ENCODE peak calls at places on chromosomes 12 and 14, in eight cellular contexts. One of them, this sample, is unnamed.

GRCh38 chr14:101960225-101960624 is 4.1 kb upstream of the DYNC1H1 start:
- DNase-seq in adrenal gland: no peak
- DNase-seq in Peyer's patch: no peak
- DNase-seq in neural progenitor cell: peak; percentile 51
- DNase-seq in choroid plexus epithelial cell: no peak
- DNase-seq in cardiac muscle cell: peak; percentile 36
- DNase-seq in Caco-2: peak; percentile 40
- DNase-seq in neural crest cell: peak; percentile 27
- DNase-seq in this sample: no peak

GRCh38 chr12:63917864-63918742 is 73.6 kb downstream of the SRGAP1 start:
- DNase-seq in Caco-2: peak; percentile 69
- DNase-seq in Peyer's patch: no peak
- DNase-seq in choroid plexus epithelial cell: peak; percentile 98
- DNase-seq in neural progenitor cell: no peak
- DNase-seq in adrenal gland: peak; percentile 53
- DNase-seq in neural crest cell: no peak
- DNase-seq in cardiac muscle cell: peak; percentile 98
- DNase-seq in this sample: peak; percentile 71

GRCh38 chr12:19775241-19775640 is 335.9 kb downstream of the AEBP2 start:
- DNase-seq in cardiac muscle cell: no peak
- DNase-seq in Caco-2: no peak
- DNase-seq in neural crest cell: no peak
- DNase-seq in adrenal gland: no peak
- DNase-seq in neural progenitor cell: no peak
- DNase-seq in Peyer's patch: no peak
- DNase-seq in choroid plexus epithelial cell: no peak
- DNase-seq in this sample: no peak

GRCh38 chr12:57779736-57780135 is 2.9 kb upstream of the TSFM start:
- DNase-seq in cardiac muscle cell: no peak
- DNase-seq in neural crest cell: no peak
- DNase-seq in Peyer's patch: peak; percentile 26
- DNase-seq in Caco-2: no peak
- DNase-seq in neural progenitor cell: no peak
- DNase-seq in choroid plexus epithelial cell: no peak
- DNase-seq in adrenal gland: no peak
- DNase-seq in this sample: no peak

GRCh38 chr12:105906545-105906944 is 232.2 kb downstream of the NUAK1 start:
- DNase-seq in choroid plexus epithelial cell: peak; percentile 47
- DNase-seq in cardiac muscle cell: peak; percentile 39
- DNase-seq in neural crest cell: no peak
- DNase-seq in Peyer's patch: no peak
- DNase-seq in Caco-2: peak; percentile 38
- DNase-seq in neural progenitor cell: no peak
- DNase-seq in adrenal gland: no peak
- DNase-seq in this sample: no peak

GRCh38 chr12:111448831-111449790 is 43.4 kb downstream of the SH2B3 start:
- DNase-seq in choroid plexus epithelial cell: no peak
- DNase-seq in Peyer's patch: peak; percentile 21
- DNase-seq in neural progenitor cell: no peak
- DNase-seq in Caco-2: no peak
- DNase-seq in adrenal gland: no peak
- DNase-seq in neural crest cell: no peak
- DNase-seq in cardiac muscle cell: no peak
- DNase-seq in this sample: no peak

GRCh38 chr14:82689948-82690347 is 1156.3 kb upstream of the SEL1L start:
- DNase-seq in cardiac muscle cell: no peak
- DNase-seq in neural crest cell: no peak
- DNase-seq in Caco-2: no peak
- DNase-seq in adrenal gland: no peak
- DNase-seq in choroid plexus epithelial cell: no peak
- DNase-seq in Peyer's patch: no peak
- DNase-seq in neural progenitor cell: no peak
- DNase-seq in this sample: no peak

GRCh38 chr14:74765721-74766120 is 2.6 kb downstream of the YLPM1 start:
- DNase-seq in Caco-2: no peak
- DNase-seq in neural crest cell: no peak
- DNase-seq in cardiac muscle cell: no peak
- DNase-seq in Peyer's patch: no peak
- DNase-seq in neural progenitor cell: no peak
- DNase-seq in adrenal gland: no peak
- DNase-seq in choroid plexus epithelial cell: no peak
- DNase-seq in this sample: no peak

DNA sequence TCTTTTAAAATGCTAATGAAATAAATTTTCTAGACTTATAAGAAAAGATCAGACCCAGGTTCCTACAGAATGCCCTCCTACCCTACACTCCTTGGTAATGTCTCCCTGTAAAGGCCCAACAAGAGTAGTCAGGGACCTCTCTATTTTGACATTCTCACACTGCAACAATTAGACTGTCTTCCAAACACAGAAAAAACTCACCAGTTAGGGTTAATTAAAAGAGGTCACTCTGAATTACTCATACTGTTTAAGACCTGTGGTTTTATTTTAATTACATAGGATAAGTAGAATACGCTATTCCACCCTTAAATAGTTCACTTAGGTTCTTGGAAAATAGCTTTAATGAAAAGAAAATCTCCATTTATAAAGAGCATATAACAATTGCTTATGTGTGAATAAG is 142.4 kb downstream of the ITPR2 start:
- DNase-seq in Peyer's patch: no peak
- DNase-seq in neural progenitor cell: no peak
- DNase-seq in choroid plexus epithelial cell: no peak
- DNase-seq in neural crest cell: no peak
- DNase-seq in cardiac muscle cell: no peak
- DNase-seq in adrenal gland: no peak
- DNase-seq in Caco-2: no peak
- DNase-seq in this sample: no peak
- TF ChIP-seq CTCF in Peyer's patch: no peak
- TF ChIP-seq CTCF in neural progenitor cell: no peak
- TF ChIP-seq CTCF in choroid plexus epithelial cell: no peak
- TF ChIP-seq CTCF in neural crest cell: no peak
- TF ChIP-seq CTCF in cardiac muscle cell: no peak
- TF ChIP-seq CTCF in adrenal gland: no peak
- TF ChIP-seq CTCF in Caco-2: no peak
- TF ChIP-seq CTCF in this sample: no peak

GRCh38 chr12:52220456-52220855 is 12.6 kb upstream of the KRT7 start:
- DNase-seq in Peyer's patch: peak; percentile 13
- DNase-seq in adrenal gland: no peak
- DNase-seq in Caco-2: no peak
- DNase-seq in choroid plexus epithelial cell: no peak
- DNase-seq in cardiac muscle cell: no peak
- DNase-seq in neural progenitor cell: no peak
- DNase-seq in neural crest cell: no peak
- DNase-seq in this sample: no peak

GRCh38 chr12:52224154-52224553 is 8.9 kb upstream of the KRT7 start:
- DNase-seq in neural progenitor cell: no peak
- DNase-seq in neural crest cell: no peak
- DNase-seq in Caco-2: no peak
- DNase-seq in choroid plexus epithelial cell: peak; percentile 60
- DNase-seq in adrenal gland: no peak
- DNase-seq in cardiac muscle cell: peak; percentile 60
- DNase-seq in Peyer's patch: no peak
- DNase-seq in this sample: no peak

GRCh38 chr12:52222692-52223091 is 10.4 kb upstream of the KRT7 start:
- DNase-seq in cardiac muscle cell: no peak
- DNase-seq in Peyer's patch: peak; percentile 9
- DNase-seq in Caco-2: no peak
- DNase-seq in choroid plexus epithelial cell: no peak
- DNase-seq in neural crest cell: no peak
- DNase-seq in adrenal gland: no peak
- DNase-seq in neural progenitor cell: no peak
- DNase-seq in this sample: no peak

GRCh38 chr12:52223411-52224039 is 9.5 kb upstream of the KRT7 start:
- DNase-seq in neural progenitor cell: no peak
- DNase-seq in adrenal gland: no peak
- DNase-seq in cardiac muscle cell: no peak
- DNase-seq in choroid plexus epithelial cell: no peak
- DNase-seq in neural crest cell: no peak
- DNase-seq in Caco-2: no peak
- DNase-seq in Peyer's patch: peak; percentile 13
- DNase-seq in this sample: no peak

GRCh38 chr12:52221912-52222457 is 11.1 kb upstream of the KRT7 start:
- DNase-seq in neural progenitor cell: peak; percentile 87
- DNase-seq in adrenal gland: peak; percentile 83
- DNase-seq in cardiac muscle cell: peak; percentile 62
- DNase-seq in neural crest cell: peak; percentile 65
- DNase-seq in Peyer's patch: peak; percentile 68
- DNase-seq in choroid plexus epithelial cell: peak; percentile 48
- DNase-seq in Caco-2: peak; percentile 48
- DNase-seq in this sample: peak; percentile 73
- TF ChIP-seq CTCF in neural progenitor cell: peak; percentile 85
- TF ChIP-seq CTCF in adrenal gland: peak; percentile 72
- TF ChIP-seq CTCF in cardiac muscle cell: peak; percentile 67
- TF ChIP-seq CTCF in neural crest cell: peak; percentile 56
- TF ChIP-seq CTCF in Peyer's patch: no peak
- TF ChIP-seq CTCF in choroid plexus epithelial cell: peak; percentile 65
- TF ChIP-seq CTCF in Caco-2: peak; percentile 34
- TF ChIP-seq CTCF in this sample: peak; percentile 74

GRCh38 chr14:23114669-23115491 is 4.2 kb downstream of the CEBPE start:
- DNase-seq in choroid plexus epithelial cell: peak; percentile 93
- DNase-seq in Caco-2: no peak
- DNase-seq in Peyer's patch: peak; percentile 46
- DNase-seq in adrenal gland: peak; percentile 78
- DNase-seq in neural crest cell: no peak
- DNase-seq in cardiac muscle cell: peak; percentile 93
- DNase-seq in neural progenitor cell: no peak
- DNase-seq in this sample: peak; percentile 67
- TF ChIP-seq CTCF in choroid plexus epithelial cell: no peak
- TF ChIP-seq CTCF in Caco-2: no peak
- TF ChIP-seq CTCF in Peyer's patch: no peak
- TF ChIP-seq CTCF in adrenal gland: no peak
- TF ChIP-seq CTCF in neural crest cell: no peak
- TF ChIP-seq CTCF in cardiac muscle cell: peak; percentile 12
- TF ChIP-seq CTCF in neural progenitor cell: no peak
- TF ChIP-seq CTCF in this sample: no peak

GRCh38 chr14:56116128-56116900 is 1.9 kb upstream of the PELI2 start:
- DNase-seq in Peyer's patch: no peak
- DNase-seq in cardiac muscle cell: no peak
- DNase-seq in adrenal gland: no peak
- DNase-seq in choroid plexus epithelial cell: no peak
- DNase-seq in neural crest cell: no peak
- DNase-seq in Caco-2: no peak
- DNase-seq in neural progenitor cell: no peak
- DNase-seq in this sample: no peak

GRCh38 chr14:56118611-56119181 is 485 bp downstream of the PELI2 start:
- DNase-seq in neural crest cell: no peak
- DNase-seq in adrenal gland: peak; percentile 38
- DNase-seq in Caco-2: peak; percentile 33
- DNase-seq in neural progenitor cell: peak; percentile 46
- DNase-seq in Peyer's patch: peak; percentile 56
- DNase-seq in choroid plexus epithelial cell: no peak
- DNase-seq in cardiac muscle cell: peak; percentile 18
- DNase-seq in this sample: no peak

GRCh38 chr14:56120091-56120632 is 2.0 kb downstream of the PELI2 start:
- DNase-seq in choroid plexus epithelial cell: peak; percentile 26
- DNase-seq in neural progenitor cell: peak; percentile 45
- DNase-seq in cardiac muscle cell: peak; percentile 84
- DNase-seq in adrenal gland: no peak
- DNase-seq in Peyer's patch: no peak
- DNase-seq in neural crest cell: no peak
- DNase-seq in Caco-2: no peak
- DNase-seq in this sample: no peak

GRCh38 chr14:56119221-56119967 is 1.2 kb downstream of the PELI2 start:
- DNase-seq in adrenal gland: peak; percentile 60
- DNase-seq in neural crest cell: no peak
- DNase-seq in Peyer's patch: peak; percentile 69
- DNase-seq in Caco-2: peak; percentile 46
- DNase-seq in cardiac muscle cell: peak; percentile 55
- DNase-seq in neural progenitor cell: peak; percentile 71
- DNase-seq in choroid plexus epithelial cell: peak; percentile 39
- DNase-seq in this sample: no peak

DNA sequence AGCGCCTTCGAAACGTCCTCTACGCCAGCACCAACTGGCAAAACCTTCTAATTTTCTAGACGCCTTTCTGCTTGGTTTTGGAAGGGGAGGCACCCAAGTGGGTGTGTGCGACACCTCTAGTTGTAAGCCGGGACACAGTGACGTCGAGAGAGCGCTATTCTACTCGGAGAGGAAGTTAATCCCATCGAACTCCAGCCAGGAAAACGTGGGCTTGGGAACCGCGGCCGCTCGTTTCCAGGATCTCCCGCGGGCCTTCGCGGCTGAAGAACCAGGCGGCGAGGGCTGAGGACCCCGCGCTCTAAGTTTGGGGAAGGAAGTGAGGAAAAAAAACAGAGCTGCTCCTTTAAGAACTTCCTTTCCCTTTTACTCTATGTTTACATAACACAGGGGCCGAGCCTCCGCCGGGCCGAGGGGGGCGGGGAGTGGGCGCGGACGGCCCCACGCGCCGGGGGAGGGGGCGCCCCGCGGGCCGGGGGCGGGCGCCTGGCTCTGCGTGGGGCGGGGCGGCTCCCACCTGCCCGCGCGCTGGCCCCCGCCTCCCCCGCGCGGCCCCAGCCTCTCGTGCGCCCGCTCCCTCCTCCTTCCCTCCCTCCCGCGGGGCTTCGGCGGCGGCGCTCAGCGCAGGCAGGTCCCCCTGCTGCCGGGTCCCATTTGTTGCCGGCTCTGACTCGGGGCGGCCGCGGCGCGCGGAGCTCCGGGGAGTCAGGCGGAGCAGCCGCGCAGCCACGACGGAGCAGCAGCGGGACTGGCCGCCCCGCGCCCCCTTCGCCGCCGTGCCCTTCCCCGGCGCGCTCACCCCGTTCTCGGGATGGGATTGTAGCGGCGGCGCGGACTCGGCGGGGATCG is at the start of gene PELI2:
- DNase-seq in neural progenitor cell: peak; percentile 87
- DNase-seq in Peyer's patch: peak; percentile 92
- DNase-seq in cardiac muscle cell: peak; percentile 89
- DNase-seq in choroid plexus epithelial cell: peak; percentile 71
- DNase-seq in adrenal gland: peak; percentile 81
- DNase-seq in Caco-2: peak; percentile 85
- DNase-seq in neural crest cell: peak; percentile 69
- DNase-seq in this sample: peak; percentile 82
- TF ChIP-seq CTCF in neural progenitor cell: peak; percentile 19
- TF ChIP-seq CTCF in Peyer's patch: peak; percentile 6
- TF ChIP-seq CTCF in cardiac muscle cell: peak; percentile 10
- TF ChIP-seq CTCF in choroid plexus epithelial cell: peak; percentile 33
- TF ChIP-seq CTCF in adrenal gland: no peak
- TF ChIP-seq CTCF in Caco-2: no peak
- TF ChIP-seq CTCF in neural crest cell: peak; percentile 29
- TF ChIP-seq CTCF in this sample: no peak

GRCh38 chr12:60501124-60501729 is 905.4 kb downstream of the SLC16A7 start:
- DNase-seq in choroid plexus epithelial cell: peak; percentile 73
- DNase-seq in neural crest cell: no peak
- DNase-seq in Peyer's patch: no peak
- DNase-seq in neural progenitor cell: peak; percentile 25
- DNase-seq in cardiac muscle cell: peak; percentile 10
- DNase-seq in adrenal gland: no peak
- DNase-seq in Caco-2: no peak
- DNase-seq in this sample: no peak
- TF ChIP-seq CTCF in choroid plexus epithelial cell: peak; percentile 43
- TF ChIP-seq CTCF in neural crest cell: peak; percentile 22
- TF ChIP-seq CTCF in Peyer's patch: no peak
- TF ChIP-seq CTCF in neural progenitor cell: peak; percentile 31
- TF ChIP-seq CTCF in cardiac muscle cell: no peak
- TF ChIP-seq CTCF in adrenal gland: no peak
- TF ChIP-seq CTCF in Caco-2: no peak
- TF ChIP-seq CTCF in this sample: no peak

GRCh38 chr12:1591029-1591428 is 3.4 kb downstream of the FBXL14 start:
- DNase-seq in Peyer's patch: peak; percentile 58
- DNase-seq in adrenal gland: no peak
- DNase-seq in choroid plexus epithelial cell: peak; percentile 57
- DNase-seq in neural progenitor cell: peak; percentile 55
- DNase-seq in Caco-2: no peak
- DNase-seq in neural crest cell: no peak
- DNase-seq in cardiac muscle cell: no peak
- DNase-seq in this sample: no peak
- TF ChIP-seq CTCF in Peyer's patch: no peak
- TF ChIP-seq CTCF in adrenal gland: no peak
- TF ChIP-seq CTCF in choroid plexus epithelial cell: peak; percentile 35
- TF ChIP-seq CTCF in neural progenitor cell: peak; percentile 30
- TF ChIP-seq CTCF in Caco-2: no peak
- TF ChIP-seq CTCF in neural crest cell: peak; percentile 36
- TF ChIP-seq CTCF in cardiac muscle cell: no peak
- TF ChIP-seq CTCF in this sample: no peak

GRCh38 chr12:91317324-91317723 is 134.7 kb upstream of the DCN start:
- DNase-seq in adrenal gland: no peak
- DNase-seq in Caco-2: no peak
- DNase-seq in neural progenitor cell: no peak
- DNase-seq in cardiac muscle cell: no peak
- DNase-seq in neural crest cell: no peak
- DNase-seq in Peyer's patch: no peak
- DNase-seq in choroid plexus epithelial cell: no peak
- DNase-seq in this sample: no peak
- TF ChIP-seq CTCF in adrenal gland: no peak
- TF ChIP-seq CTCF in Caco-2: no peak
- TF ChIP-seq CTCF in neural progenitor cell: no peak
- TF ChIP-seq CTCF in cardiac muscle cell: no peak
- TF ChIP-seq CTCF in neural crest cell: no peak
- TF ChIP-seq CTCF in Peyer's patch: no peak
- TF ChIP-seq CTCF in choroid plexus epithelial cell: no peak
- TF ChIP-seq CTCF in this sample: no peak

This sample was measured in CD14-positive monocyte.